ENCODE peak calls at places on chromosome 14, in five cellular contexts. H, E, T, C and K are unnamed samples. For H3K9me3, the result is how much of the 10 kb centered on the place peaks cover.

GRCh38 chr14:102523200-102524025 is 13.8 kb upstream of the ANKRD9 start:
- DNase-seq in C (no peak), H (no peak), T (no peak), E (no peak), K (peak)

GRCh38 chr14:30854492-30854891 is 19.9 kb upstream of the COCH start:
- DNase-seq in C (no peak), E (no peak), T (no peak), H (no peak), K (no peak)

GRCh38 chr14:68397827-68398226 is 395.0 kb downstream of the ZFP36L1 start:
- DNase-seq in T (peak), H (no peak), E (no peak), C (no peak), K (no peak)

GRCh38 chr14:21768116-21768874 is 94.7 kb upstream of the OR4E1 start:
- DNase-seq in T (peak), E (peak), H (peak), C (peak), K (no peak)

GRCh38 chr14:75434557-75435248 is 6.9 kb downstream of the JDP2 start:
- DNase-seq in T (peak), E (no peak), C (no peak), H (no peak), K (no peak)

GRCh38 chr14:87386453-87386980 is 606.5 kb downstream of the GALC start:
- DNase-seq in C (no peak), T (peak), H (no peak), E (no peak), K (no peak)

GRCh38 chr14:73467800-73468199 is 9.5 kb upstream of the NUMB start:
- DNase-seq in H (no peak), T (peak), C (no peak), E (peak), K (no peak)

GRCh38 chr14:73567951-73568885 is 795 bp upstream of the ACOT2 start:
- DNase-seq in H (no peak), T (peak), E (peak), C (no peak), K (no peak)

GRCh38 chr14:56081139-56081538 is 37.1 kb upstream of the PELI2 start:
- DNase-seq in C (no peak), T (no peak), H (no peak), E (no peak), K (no peak)

GRCh38 chr14:67934087-67934486 is 114.5 kb downstream of the RAD51B start:
- DNase-seq in E (peak), H (peak), T (peak), C (peak), K (no peak)

GRCh38 chr14:99512571-99513182 is 31.5 kb downstream of the CCNK start:
- DNase-seq in T (no peak), C (no peak), H (no peak), E (no peak), K (peak)

GRCh38 chr14:38210168-38210567 is 2.5 kb downstream of the SSTR1 start:
- DNase-seq in H (no peak), C (no peak), E (no peak), T (peak), K (no peak)

GRCh38 chr14:22002860-22003284 is 329.3 kb upstream of the OR4E1 start:
- DNase-seq in T (no peak), H (peak), C (peak), E (no peak), K (no peak)

GRCh38 chr14:68627050-68627867 is 165.6 kb downstream of the ZFP36L1 start:
- DNase-seq in E (no peak), C (no peak), T (peak), H (no peak), K (peak)

GRCh38 chr14:94360945-94361565 is 27.3 kb downstream of the SERPINA1 start:
- DNase-seq in E (no peak), H (no peak), T (no peak), C (no peak), K (no peak)

GRCh38 chr14:61331992-61332657 is 10.7 kb downstream of the PRKCH start:
- DNase-seq in C (no peak), T (no peak), E (no peak), H (no peak), K (no peak)

GRCh38 chr14:85280074-85280473 is 249.9 kb upstream of the FLRT2 start:
- DNase-seq in H (no peak), E (no peak), C (no peak), T (peak), K (no peak)

GRCh38 chr14:51448831-51449665 is 202.7 kb upstream of the FRMD6 start:
- DNase-seq in C (no peak), T (peak), H (no peak), E (no peak), K (no peak)

GRCh38 chr14:22426711-22427110 is 162.3 kb downstream of the DAD1 start:
- DNase-seq in T (no peak), H (no peak), C (no peak), E (no peak), K (no peak)

GRCh38 chr14:24231263-24232120 is 675 bp downstream of the NEDD8 start:
- DNase-seq in H (no peak), E (peak), C (no peak), T (no peak), K (no peak)

GRCh38 chr14:59583755-59584154 is 7.1 kb upstream of the CCDC175 start:
- DNase-seq in T (no peak), H (no peak), E (no peak), C (no peak), K (no peak)

GRCh38 chr14:74133833-74134481 is 49.2 kb downstream of the LIN52 start:
- DNase-seq in C (no peak), E (no peak), T (no peak), H (no peak), K (peak)

GRCh38 chr14:95484296-95484695 is 32.2 kb downstream of the SYNE3 start:
- DNase-seq in T (no peak), C (no peak), H (no peak), E (no peak), K (no peak)

GRCh38 chr14:86654558-86655184 is 1124.7 kb downstream of the FLRT2 start:
- DNase-seq in C (peak), E (peak), H (peak), T (peak), K (peak)

GRCh38 chr14:24632761-24633160 is 1.2 kb downstream of the GZMB start:
- DNase-seq in C (no peak), H (no peak), E (no peak), T (no peak), K (no peak)

GRCh38 chr14:75339059-75339458 is 60.4 kb downstream of the FOS start:
- DNase-seq in H (no peak), T (peak), E (no peak), C (no peak), K (no peak)

GRCh38 chr14:54267172-54267571 is 129.6 kb upstream of the CDKN3 start:
- DNase-seq in T (no peak), C (peak), H (no peak), E (no peak), K (no peak)

GRCh38 chr14:59811850-59812249 is 58.7 kb downstream of the RTN1 start:
- DNase-seq in E (no peak), T (no peak), C (no peak), H (peak), K (no peak)

GRCh38 chr14:75647650-75648049 is 13.0 kb downstream of the ERG28 start:
- DNase-seq in C (no peak), E (no peak), H (no peak), T (no peak), K (no peak)

GRCh38 chr14:46368275-46368674 is 283.3 kb downstream of the RPL10L start:
- DNase-seq in C (no peak), T (no peak), E (no peak), H (no peak), K (no peak)

GRCh38 chr14:78448483-78449094 is 278.4 kb downstream of the NRXN3 start:
- DNase-seq in H (peak), E (peak), C (peak), T (peak), K (peak)

GRCh38 chr14:103578401-103579075 is 15.8 kb downstream of the COA8 start:
- DNase-seq in H (no peak), E (no peak), T (peak), C (no peak), K (no peak)

GRCh38 chr14:33839193-33840076 is 111.4 kb downstream of the EGLN3 start:
- DNase-seq in E (peak), C (peak), H (peak), T (peak), K (peak)

GRCh38 chr14:91293281-91293680 is 48.8 kb upstream of the GPR68 start:
- DNase-seq in C (no peak), T (no peak), H (no peak), E (no peak), K (no peak)

GRCh38 chr14:105879503-105879866 is 353.1 kb downstream of the TMEM121 start:
- DNase-seq in H (no peak), E (no peak), T (no peak), C (no peak), K (no peak)

GRCh38 chr14:105878125-105878524 is 351.7 kb downstream of the TMEM121 start:
- DNase-seq in H (no peak), C (no peak), T (no peak), E (no peak), K (no peak)

GRCh38 chr14:105877645-105878044 is 351.3 kb downstream of the TMEM121 start:
- DNase-seq in E (no peak), H (no peak), T (no peak), C (no peak), K (no peak)

GRCh38 chr14:105879867-105880561 is 353.6 kb downstream of the TMEM121 start:
- DNase-seq in T (no peak), E (no peak), H (no peak), C (no peak), K (no peak)

DNA sequence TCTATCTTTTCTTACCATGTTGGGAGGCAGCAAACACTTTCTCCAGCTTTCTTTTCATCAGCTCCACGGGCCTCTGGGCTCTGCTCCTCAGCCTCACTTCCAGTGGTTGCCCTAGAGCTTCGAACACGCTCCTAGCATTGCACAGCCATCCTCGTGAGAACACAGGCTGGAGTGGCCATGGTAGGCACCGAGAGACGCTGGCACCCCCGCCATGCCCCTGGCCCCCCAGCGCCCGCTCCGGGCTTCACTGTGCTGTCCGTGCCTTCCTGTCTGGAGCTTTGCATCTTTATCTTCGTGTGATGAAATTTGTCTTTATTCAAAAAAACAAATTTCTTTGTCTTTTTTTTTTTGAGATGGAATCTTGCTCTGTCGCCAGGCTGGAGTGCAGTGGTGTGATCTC is 352.2 kb downstream of the TMEM121 start:
- DNase-seq in C (no peak), H (no peak), E (no peak), T (no peak), K (no peak)
- H3K9me3 ChIP-seq in C (under half), H (under half), E (under half), T (under half), K (under half)

GRCh38 chr14:100548295-100548655 is 38.9 kb downstream of the BEGAIN start:
- DNase-seq in T (no peak), C (no peak), H (no peak), E (no peak), K (no peak)
- H3K27ac ChIP-seq in T (no peak), C (no peak), H (no peak), E (no peak), K (peak)

GRCh38 chr14:104694991-104695659 is 5.7 kb downstream of the INF2 start:
- DNase-seq in C (no peak), T (peak), E (no peak), H (no peak), K (no peak)
- H3K9ac ChIP-seq in C (no peak), T (no peak), E (peak), H (no peak), K (peak)

DNA sequence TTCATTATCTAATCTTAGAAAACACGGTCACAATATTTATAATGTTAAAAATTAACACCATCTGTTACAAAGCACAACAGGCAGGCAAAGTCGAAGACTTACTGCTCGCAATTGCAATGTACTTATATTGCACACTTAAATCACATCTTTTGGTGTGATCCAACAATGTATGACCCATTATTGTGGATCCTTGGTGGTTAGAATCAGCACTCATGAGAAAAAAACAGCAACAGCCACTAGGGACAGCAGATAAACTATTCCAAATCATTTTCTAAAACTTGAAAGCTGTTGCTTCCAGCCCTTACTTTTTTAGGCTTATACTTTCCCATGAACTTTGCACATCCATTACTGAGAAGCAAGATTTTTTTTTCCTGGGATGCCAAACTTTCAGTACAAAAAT is 20.4 kb downstream of the COX16 start:
- DNase-seq in C (no peak), E (no peak), T (no peak), H (no peak), K (no peak)
- H3K9me3 ChIP-seq in C (under half), E (under half), T (under half), H (under half), K (under half)

DNA sequence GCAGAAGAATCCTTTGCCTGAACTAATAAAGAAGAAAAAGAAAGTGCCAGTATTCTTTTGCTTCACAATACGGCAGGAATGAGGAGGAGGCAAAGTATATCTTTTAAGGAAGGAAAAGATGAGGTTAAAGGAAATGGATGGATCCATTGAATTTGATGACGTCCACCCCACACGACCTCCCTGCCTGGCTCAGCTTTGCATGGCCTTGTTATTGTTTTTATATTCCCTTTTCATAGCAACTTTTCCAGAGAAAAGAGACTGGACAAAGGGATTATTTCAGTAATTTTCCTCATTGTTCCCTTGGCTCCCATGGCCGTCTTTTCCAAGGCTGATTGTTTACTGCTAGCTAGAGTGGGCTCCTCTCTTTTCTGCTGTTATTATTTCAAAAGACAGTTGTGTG is 123.2 kb upstream of the SEL1L start:
- DNase-seq in C (no peak), T (no peak), H (no peak), E (no peak), K (no peak)
- H3K27ac ChIP-seq in C (no peak), T (no peak), H (no peak), E (no peak), K (no peak)

DNA sequence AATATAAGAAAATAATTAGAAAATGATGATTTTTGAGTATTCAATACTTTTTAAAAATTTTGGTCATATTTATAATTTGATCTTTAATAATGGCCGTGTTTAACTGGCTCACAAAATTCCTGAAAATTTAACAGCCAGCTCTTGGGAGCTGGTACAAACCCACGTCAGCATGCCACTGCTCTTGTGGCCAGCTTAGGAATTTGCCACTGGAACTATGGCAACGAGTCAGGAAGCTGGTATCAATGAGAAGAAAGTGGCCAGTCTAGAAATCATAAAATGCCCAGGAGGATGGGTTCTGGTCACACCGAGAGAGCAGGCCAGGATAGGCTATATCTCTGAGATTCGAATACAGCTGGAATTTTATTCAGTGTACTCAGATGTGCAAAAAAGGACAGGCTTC is 72.2 kb upstream of the PLEKHG3 start:
- DNase-seq in C (no peak), H (no peak), T (no peak), E (no peak), K (no peak)
- H3K9ac ChIP-seq in C (no peak), H (no peak), T (no peak), E (no peak), K (peak)